ENCODE peak calls at places on chromosomes 12 and 14, in eight cellular contexts. O is GM10248, M is AG04450, L is GM12878, D is brain microvascular endothelial cell, I is right lobe of liver, X is mesothelial cell of epicardium, N is GM20000. U is an unnamed sample.

GRCh38 chr14:64707661-64708060 is 3.4 kb downstream of the PLEKHG3 start:
- DNase-seq in O (no peak), M (peak), L (no peak), D (peak), I (no peak), X (no peak), N (no peak), U (no peak)

GRCh38 chr12:132517013-132517739 is 27.2 kb downstream of the FBRSL1 start:
- DNase-seq in O (no peak), M (no peak), L (no peak), D (no peak), I (no peak), X (no peak), N (no peak), U (no peak)

GRCh38 chr12:78746001-78746400 is 118.6 kb upstream of the SYT1 start:
- DNase-seq in O (no peak), M (no peak), L (no peak), D (no peak), I (no peak), X (no peak), N (no peak), U (no peak)

GRCh38 chr14:61193471-61193870 is 87.7 kb downstream of the TMEM30B start:
- DNase-seq in O (no peak), M (no peak), L (no peak), D (no peak), I (no peak), X (no peak), N (no peak), U (no peak)

GRCh38 chr12:95557625-95558024 is 6.3 kb upstream of the USP44 start:
- DNase-seq in O (no peak), M (no peak), L (no peak), D (no peak), I (no peak), X (no peak), N (no peak), U (no peak)

GRCh38 chr12:24133385-24133784 is 183.9 kb upstream of the SOX5 start:
- DNase-seq in O (no peak), M (no peak), L (peak), D (no peak), I (no peak), X (no peak), N (no peak), U (no peak)

GRCh38 chr14:103256406-103256805 is 77.6 kb upstream of the EIF5 start:
- DNase-seq in O (no peak), M (no peak), L (no peak), D (no peak), I (no peak), X (no peak), N (no peak), U (no peak)

GRCh38 chr12:71582925-71583324 is 80.7 kb downstream of the ZFC3H1 start:
- DNase-seq in O (no peak), M (no peak), L (no peak), D (no peak), I (no peak), X (no peak), N (no peak), U (no peak)

GRCh38 chr14:56855891-56856461 is 45.7 kb upstream of the OTX2 start:
- DNase-seq in O (no peak), M (no peak), L (no peak), D (no peak), I (no peak), X (no peak), N (no peak), U (no peak)

GRCh38 chr12:52070243-52070925 is 606 bp downstream of the ATG101 start:
- DNase-seq in O (no peak), M (no peak), L (no peak), D (no peak), I (no peak), X (no peak), N (no peak), U (no peak)

GRCh38 chr14:101604935-101605767 is 43.9 kb downstream of the DIO3 start:
- DNase-seq in O (no peak), M (no peak), L (no peak), D (no peak), I (no peak), X (no peak), N (no peak), U (no peak)

DNA sequence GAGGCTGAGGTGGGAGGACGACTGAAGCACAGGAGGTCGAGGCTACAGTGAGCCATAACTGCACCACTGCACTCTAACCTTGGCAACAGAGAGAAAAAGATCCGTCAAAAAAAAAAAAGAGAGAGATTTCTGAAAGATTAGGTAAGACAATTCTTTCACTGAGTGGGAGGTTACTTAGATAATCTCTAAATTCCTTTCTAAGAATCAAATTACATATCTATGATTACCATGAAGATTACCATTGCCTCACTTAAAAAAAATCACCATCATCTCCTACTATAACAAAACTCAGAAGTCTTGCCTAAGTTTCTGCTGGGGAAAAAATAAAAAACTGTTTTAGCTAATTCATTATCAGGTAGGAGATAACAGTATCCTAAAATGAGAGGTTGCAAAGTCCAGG is 366.7 kb downstream of the DUSP6 start:
- DNase-seq in O (no peak), M (no peak), L (no peak), D (no peak), I (no peak), X (no peak), N (no peak), U (no peak)
- TF ChIP-seq CTCF in O (no peak), M (no peak), L (no peak), D (no peak), I (no peak), X (no peak), N (no peak), U (no peak)

GRCh38 chr12:104825408-104825807 is 132.7 kb downstream of the SLC41A2 start:
- DNase-seq in O (no peak), M (no peak), L (no peak), D (peak), I (no peak), X (no peak), N (no peak), U (no peak)
- TF ChIP-seq CTCF in O (no peak), M (peak), L (peak), D (peak), I (no peak), X (no peak), N (peak), U (no peak)

GRCh38 chr14:73058224-73058922 is at the start of gene RBM25:
- DNase-seq in O (peak), M (peak), L (peak), D (peak), I (peak), X (peak), N (peak), U (peak)
- TF ChIP-seq CTCF in O (peak), M (no peak), L (peak), D (no peak), I (no peak), X (no peak), N (no peak), U (no peak)

GRCh38 chr12:108128221-108129016 is 669 bp upstream of the WSCD2 start:
- DNase-seq in O (no peak), M (no peak), L (no peak), D (no peak), I (no peak), X (no peak), N (no peak), U (no peak)

GRCh38 chr12:108126990-108127468 is 2.1 kb upstream of the WSCD2 start:
- DNase-seq in O (no peak), M (no peak), L (no peak), D (no peak), I (no peak), X (no peak), N (no peak), U (no peak)

GRCh38 chr12:108127654-108128053 is 1.4 kb upstream of the WSCD2 start:
- DNase-seq in O (no peak), M (no peak), L (no peak), D (no peak), I (no peak), X (no peak), N (no peak), U (no peak)

GRCh38 chr12:108131035-108131434 is 1.9 kb downstream of the WSCD2 start:
- DNase-seq in O (no peak), M (no peak), L (no peak), D (no peak), I (no peak), X (no peak), N (no peak), U (no peak)

GRCh38 chr12:108129017-108129812 is at the start of gene WSCD2:
- DNase-seq in O (no peak), M (no peak), L (no peak), D (peak), I (peak), X (peak), N (no peak), U (no peak)
- TF ChIP-seq CTCF in O (no peak), M (no peak), L (no peak), D (peak), I (no peak), X (no peak), N (no peak), U (no peak)

DNA sequence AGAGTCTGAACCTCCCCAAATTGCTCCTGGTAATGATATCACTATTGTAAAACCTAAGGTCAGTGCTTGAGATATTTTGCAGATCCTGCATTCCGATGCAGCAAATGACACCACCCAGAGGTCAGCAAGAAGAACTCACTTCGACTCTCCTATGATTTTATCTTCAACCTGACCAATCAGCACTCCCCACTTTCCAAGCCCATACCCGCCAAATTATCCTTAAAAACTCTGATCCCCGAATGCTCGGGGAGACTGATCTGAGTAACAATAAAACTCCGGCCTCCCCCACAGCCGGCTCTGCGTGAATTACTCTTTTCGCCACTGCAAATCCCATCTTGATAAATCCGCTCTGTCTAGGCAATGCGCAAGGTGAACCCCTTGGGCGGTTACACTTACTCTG is 1.2 kb downstream of the NPC2 start:
- DNase-seq in O (no peak), M (no peak), L (no peak), D (no peak), I (no peak), X (no peak), N (peak), U (no peak)
- TF ChIP-seq CTCF in O (peak), M (peak), L (peak), D (peak), I (peak), X (no peak), N (peak), U (no peak)

U was measured in omental fat pad.